ENCODE peak calls at places on chromosome 10, in ten cellular contexts. One of them, this sample, is unnamed.

GRCh38 chr10:34850036-34850435 is 34.9 kb upstream of the PARD3 start:
- DNase-seq in A172: no peak
- DNase-seq in T1000: no peak
- DNase-seq in fibroblast of mammary gland: no peak
- DNase-seq in transverse colon: no peak
- DNase-seq in NCI-H1436 treated with DMSO at 0.1 percent for 48 hours: no peak
- DNase-seq in activated CD4-positive, alpha-beta T cell treated with anti-CD3 and anti-CD28 coated beads, Interleukin-2, amount 50 U/mL, for 1 hour: no peak
- DNase-seq in endothelial cell: no peak
- DNase-seq in mucosa of gallbladder: no peak
- DNase-seq in GM13977: no peak
- DNase-seq in this sample: no peak

GRCh38 chr10:28939352-28940157 is 262.2 kb downstream of the BAMBI start:
- DNase-seq in A172: no peak
- DNase-seq in T1000: no peak
- DNase-seq in fibroblast of mammary gland: peak
- DNase-seq in transverse colon: peak
- DNase-seq in NCI-H1436 treated with DMSO at 0.1 percent for 48 hours: peak
- DNase-seq in activated CD4-positive, alpha-beta T cell treated with anti-CD3 and anti-CD28 coated beads, Interleukin-2, amount 50 U/mL, for 1 hour: no peak
- DNase-seq in endothelial cell: peak
- DNase-seq in mucosa of gallbladder: peak
- DNase-seq in GM13977: no peak
- DNase-seq in this sample: peak

GRCh38 chr10:114605155-114605797 is 52.8 kb downstream of the ABLIM1 start:
- DNase-seq in A172: no peak
- DNase-seq in T1000: no peak
- DNase-seq in fibroblast of mammary gland: peak
- DNase-seq in transverse colon: no peak
- DNase-seq in NCI-H1436 treated with DMSO at 0.1 percent for 48 hours: no peak
- DNase-seq in activated CD4-positive, alpha-beta T cell treated with anti-CD3 and anti-CD28 coated beads, Interleukin-2, amount 50 U/mL, for 1 hour: no peak
- DNase-seq in endothelial cell: no peak
- DNase-seq in mucosa of gallbladder: peak
- DNase-seq in GM13977: no peak
- DNase-seq in this sample: no peak

GRCh38 chr10:35056686-35057085 is 33.5 kb downstream of the CUL2 start:
- DNase-seq in A172: peak
- DNase-seq in T1000: no peak
- DNase-seq in fibroblast of mammary gland: no peak
- DNase-seq in transverse colon: no peak
- DNase-seq in NCI-H1436 treated with DMSO at 0.1 percent for 48 hours: no peak
- DNase-seq in activated CD4-positive, alpha-beta T cell treated with anti-CD3 and anti-CD28 coated beads, Interleukin-2, amount 50 U/mL, for 1 hour: no peak
- DNase-seq in endothelial cell: no peak
- DNase-seq in mucosa of gallbladder: no peak
- DNase-seq in GM13977: no peak
- DNase-seq in this sample: no peak

GRCh38 chr10:124523886-124524285 is 62.3 kb downstream of the LHPP start:
- DNase-seq in A172: no peak
- DNase-seq in T1000: no peak
- DNase-seq in fibroblast of mammary gland: no peak
- DNase-seq in transverse colon: no peak
- DNase-seq in NCI-H1436 treated with DMSO at 0.1 percent for 48 hours: no peak
- DNase-seq in activated CD4-positive, alpha-beta T cell treated with anti-CD3 and anti-CD28 coated beads, Interleukin-2, amount 50 U/mL, for 1 hour: no peak
- DNase-seq in endothelial cell: no peak
- DNase-seq in mucosa of gallbladder: no peak
- DNase-seq in GM13977: no peak
- DNase-seq in this sample: no peak

GRCh38 chr10:1151071-1152033 is 95.2 kb downstream of the WDR37 start:
- DNase-seq in A172: peak
- DNase-seq in T1000: no peak
- DNase-seq in fibroblast of mammary gland: peak
- DNase-seq in transverse colon: no peak
- DNase-seq in NCI-H1436 treated with DMSO at 0.1 percent for 48 hours: no peak
- DNase-seq in activated CD4-positive, alpha-beta T cell treated with anti-CD3 and anti-CD28 coated beads, Interleukin-2, amount 50 U/mL, for 1 hour: no peak
- DNase-seq in endothelial cell: no peak
- DNase-seq in mucosa of gallbladder: no peak
- DNase-seq in GM13977: no peak
- DNase-seq in this sample: no peak

GRCh38 chr10:17789396-17789795 is 19.8 kb upstream of the MRC1 start:
- DNase-seq in A172: no peak
- DNase-seq in T1000: no peak
- DNase-seq in fibroblast of mammary gland: no peak
- DNase-seq in transverse colon: no peak
- DNase-seq in NCI-H1436 treated with DMSO at 0.1 percent for 48 hours: no peak
- DNase-seq in activated CD4-positive, alpha-beta T cell treated with anti-CD3 and anti-CD28 coated beads, Interleukin-2, amount 50 U/mL, for 1 hour: no peak
- DNase-seq in endothelial cell: no peak
- DNase-seq in mucosa of gallbladder: no peak
- DNase-seq in GM13977: no peak
- DNase-seq in this sample: no peak

GRCh38 chr10:109892087-109892486 is 31.2 kb downstream of the XPNPEP1 start:
- DNase-seq in A172: no peak
- DNase-seq in T1000: no peak
- DNase-seq in fibroblast of mammary gland: no peak
- DNase-seq in transverse colon: no peak
- DNase-seq in NCI-H1436 treated with DMSO at 0.1 percent for 48 hours: no peak
- DNase-seq in activated CD4-positive, alpha-beta T cell treated with anti-CD3 and anti-CD28 coated beads, Interleukin-2, amount 50 U/mL, for 1 hour: no peak
- DNase-seq in endothelial cell: no peak
- DNase-seq in mucosa of gallbladder: no peak
- DNase-seq in GM13977: no peak
- DNase-seq in this sample: no peak

GRCh38 chr10:59325116-59325515 is 37.2 kb downstream of the FAM13C start:
- DNase-seq in A172: no peak
- DNase-seq in T1000: no peak
- DNase-seq in fibroblast of mammary gland: no peak
- DNase-seq in transverse colon: no peak
- DNase-seq in NCI-H1436 treated with DMSO at 0.1 percent for 48 hours: no peak
- DNase-seq in activated CD4-positive, alpha-beta T cell treated with anti-CD3 and anti-CD28 coated beads, Interleukin-2, amount 50 U/mL, for 1 hour: no peak
- DNase-seq in endothelial cell: no peak
- DNase-seq in mucosa of gallbladder: no peak
- DNase-seq in GM13977: no peak
- DNase-seq in this sample: no peak

GRCh38 chr10:36048236-36048635 is 406.1 kb upstream of the FZD8 start:
- DNase-seq in A172: no peak
- DNase-seq in T1000: no peak
- DNase-seq in fibroblast of mammary gland: peak
- DNase-seq in transverse colon: no peak
- DNase-seq in NCI-H1436 treated with DMSO at 0.1 percent for 48 hours: no peak
- DNase-seq in activated CD4-positive, alpha-beta T cell treated with anti-CD3 and anti-CD28 coated beads, Interleukin-2, amount 50 U/mL, for 1 hour: no peak
- DNase-seq in endothelial cell: no peak
- DNase-seq in mucosa of gallbladder: no peak
- DNase-seq in GM13977: no peak
- DNase-seq in this sample: no peak

GRCh38 chr10:132070724-132071123 is 5.0 kb downstream of the JAKMIP3 start:
- DNase-seq in A172: no peak
- DNase-seq in T1000: no peak
- DNase-seq in fibroblast of mammary gland: no peak
- DNase-seq in transverse colon: no peak
- DNase-seq in NCI-H1436 treated with DMSO at 0.1 percent for 48 hours: no peak
- DNase-seq in activated CD4-positive, alpha-beta T cell treated with anti-CD3 and anti-CD28 coated beads, Interleukin-2, amount 50 U/mL, for 1 hour: no peak
- DNase-seq in endothelial cell: no peak
- DNase-seq in mucosa of gallbladder: no peak
- DNase-seq in GM13977: no peak
- DNase-seq in this sample: no peak

This sample was measured in glutamatergic neuron.